ENCODE peak calls at places on chromosomes 13 and 19, in ten cellular contexts. U is mucosa of gallbladder; L is mesenteric fat pad; G is naive thymus-derived CD8-positive, alpha-beta T cell; I is nephron progenitor cell; M is T-cell; Z is KG1; W is C1 segment of cervical spinal cord; N is HEK293T; A is cerebellum. J is an unnamed sample.

GRCh38 chr19:35959040-35959967 is 23.1 kb downstream of the LRFN3 start:
- DNase-seq in N (peak), Z (no peak), U (peak), G (peak), I (peak), M (peak), L (no peak), A (peak), W (no peak), J (peak)

GRCh38 chr13:98519976-98520375 is 56.9 kb downstream of the STK24 start:
- DNase-seq in I (no peak), L (no peak), G (no peak), U (no peak), A (no peak), M (no peak), N (no peak), W (no peak), Z (no peak), J (no peak)

GRCh38 chr13:50353651-50354415 is 338.6 kb downstream of the KCNRG start:
- DNase-seq in U (no peak), W (no peak), A (no peak), N (no peak), Z (no peak), M (no peak), G (no peak), L (no peak), I (no peak), J (no peak)

GRCh38 chr19:31432411-31432810 is 83.2 kb upstream of the TSHZ3 start:
- DNase-seq in M (no peak), G (no peak), A (no peak), U (no peak), I (no peak), L (no peak), N (no peak), Z (no peak), W (no peak), J (no peak)

GRCh38 chr13:113864303-113864890 is 521 bp upstream of the GAS6 start:
- DNase-seq in A (no peak), Z (no peak), N (no peak), L (peak), M (no peak), W (no peak), I (no peak), U (no peak), G (no peak), J (no peak)

GRCh38 chr13:91922969-91923592 is 524.7 kb downstream of the GPC5 start:
- DNase-seq in L (no peak), A (no peak), U (no peak), G (no peak), I (no peak), M (no peak), N (peak), W (no peak), Z (no peak), J (no peak)

GRCh38 chr13:27425151-27425917 is 915 bp downstream of the GTF3A start:
- DNase-seq in A (no peak), L (no peak), M (no peak), U (no peak), W (no peak), Z (peak), G (no peak), I (no peak), N (no peak), J (no peak)

GRCh38 chr13:44380404-44381165 is 7.0 kb downstream of the SERP2 start:
- DNase-seq in A (no peak), W (no peak), G (no peak), M (no peak), L (no peak), U (no peak), Z (no peak), I (no peak), N (no peak), J (no peak)

GRCh38 chr13:29817604-29818378 is 32.6 kb downstream of the UBL3 start:
- DNase-seq in Z (peak), W (no peak), L (no peak), M (no peak), G (no peak), U (no peak), A (peak), N (no peak), I (no peak), J (no peak)

GRCh38 chr13:97018029-97018819 is 23.9 kb upstream of the OXGR1 start:
- DNase-seq in U (peak), A (peak), W (no peak), Z (peak), L (no peak), M (no peak), N (peak), G (peak), I (peak), J (no peak)

GRCh38 chr19:55909801-55910200 is 22.3 kb downstream of the NLRP13 start:
- DNase-seq in L (no peak), N (no peak), G (no peak), A (no peak), U (no peak), W (no peak), Z (no peak), M (no peak), I (no peak), J (no peak)

GRCh38 chr19:554817-555216 is 11.0 kb downstream of the GZMM start:
- DNase-seq in I (no peak), M (no peak), N (no peak), G (no peak), W (no peak), Z (no peak), A (no peak), U (no peak), L (no peak), J (no peak)

GRCh38 chr13:113044431-113045114 is 61.0 kb upstream of the F7 start:
- DNase-seq in N (no peak), W (peak), L (no peak), Z (no peak), I (no peak), A (peak), M (no peak), G (no peak), U (no peak), J (no peak)

GRCh38 chr19:57637379-57637778 is 4.4 kb downstream of the ZNF211 start:
- DNase-seq in U (no peak), N (no peak), M (no peak), L (no peak), W (no peak), G (no peak), Z (no peak), A (no peak), I (no peak), J (no peak)

GRCh38 chr13:112182251-112182650 is 115.3 kb downstream of the SOX1 start:
- DNase-seq in W (no peak), N (no peak), G (no peak), I (no peak), U (no peak), M (no peak), A (no peak), L (peak), Z (no peak), J (no peak)

GRCh38 chr19:37932985-37933953 is 26.3 kb downstream of the SIPA1L3 start:
- DNase-seq in I (no peak), L (no peak), G (no peak), N (no peak), M (no peak), U (peak), Z (no peak), W (no peak), A (no peak), J (no peak)